ENCODE peak calls at places on chromosomes 12 and 14, in six cellular contexts. One of them, this sample, is unnamed.
A peak's percentile ranks its signal among the peaks of the same experiment; 100 is the strongest.

GRCh38 chr14:55780156-55780946 is 200.3 kb downstream of the KTN1 start:
- DNase-seq in A549: no peak
- DNase-seq in heart left ventricle: peak; percentile 62
- DNase-seq in mesendoderm: no peak
- DNase-seq in lung: peak; percentile 63
- DNase-seq in right lobe of liver: no peak
- DNase-seq in this sample: peak; percentile 83

GRCh38 chr12:77382096-77382742 is 316.9 kb upstream of the E2F7 start:
- DNase-seq in heart left ventricle: no peak
- DNase-seq in lung: no peak
- DNase-seq in mesendoderm: peak; percentile 20
- DNase-seq in right lobe of liver: no peak
- DNase-seq in A549: no peak
- DNase-seq in this sample: no peak

GRCh38 chr12:26642361-26642760 is 190.6 kb downstream of the ITPR2 start:
- DNase-seq in heart left ventricle: no peak
- DNase-seq in A549: no peak
- DNase-seq in mesendoderm: no peak
- DNase-seq in lung: no peak
- DNase-seq in right lobe of liver: no peak
- DNase-seq in this sample: no peak

GRCh38 chr12:12943589-12944260 is 8.2 kb downstream of the GPRC5D start:
- DNase-seq in heart left ventricle: no peak
- DNase-seq in right lobe of liver: no peak
- DNase-seq in lung: no peak
- DNase-seq in A549: no peak
- DNase-seq in mesendoderm: no peak
- DNase-seq in this sample: peak; percentile 34

GRCh38 chr12:114316076-114316475 is 89.9 kb downstream of the TBX5 start:
- DNase-seq in lung: no peak
- DNase-seq in right lobe of liver: no peak
- DNase-seq in A549: no peak
- DNase-seq in heart left ventricle: peak; percentile 50
- DNase-seq in mesendoderm: peak; percentile 33
- DNase-seq in this sample: no peak

GRCh38 chr12:113066806-113067400 is 10.4 kb downstream of the DTX1 start:
- DNase-seq in mesendoderm: no peak
- DNase-seq in right lobe of liver: peak; percentile 83
- DNase-seq in heart left ventricle: no peak
- DNase-seq in lung: no peak
- DNase-seq in A549: no peak
- DNase-seq in this sample: no peak

GRCh38 chr14:70188608-70189540 is at the start of gene SLC8A3:
- DNase-seq in A549: peak; percentile 35
- DNase-seq in heart left ventricle: no peak
- DNase-seq in right lobe of liver: no peak
- DNase-seq in mesendoderm: peak; percentile 59
- DNase-seq in lung: no peak
- DNase-seq in this sample: no peak

GRCh38 chr12:62843714-62844113 is 91.2 kb downstream of the PPM1H start:
- DNase-seq in mesendoderm: peak; percentile 57
- DNase-seq in right lobe of liver: no peak
- DNase-seq in A549: no peak
- DNase-seq in lung: no peak
- DNase-seq in heart left ventricle: no peak
- DNase-seq in this sample: no peak

GRCh38 chr12:105507311-105508035 is 177.0 kb downstream of the C12orf75 start:
- DNase-seq in heart left ventricle: no peak
- DNase-seq in mesendoderm: no peak
- DNase-seq in lung: no peak
- DNase-seq in A549: no peak
- DNase-seq in right lobe of liver: no peak
- DNase-seq in this sample: no peak

GRCh38 chr12:15336772-15337553 is 14.7 kb downstream of the PTPRO start:
- DNase-seq in lung: no peak
- DNase-seq in A549: no peak
- DNase-seq in right lobe of liver: no peak
- DNase-seq in mesendoderm: no peak
- DNase-seq in heart left ventricle: no peak
- DNase-seq in this sample: no peak

GRCh38 chr14:90721619-90722305 is 94.5 kb downstream of the TTC7B start:
- DNase-seq in A549: no peak
- DNase-seq in lung: no peak
- DNase-seq in right lobe of liver: peak; percentile 24
- DNase-seq in mesendoderm: no peak
- DNase-seq in heart left ventricle: no peak
- DNase-seq in this sample: no peak

GRCh38 chr12:99911076-99911475 is 73.7 kb downstream of the ANKS1B start:
- DNase-seq in A549: peak; percentile 50
- DNase-seq in right lobe of liver: no peak
- DNase-seq in heart left ventricle: no peak
- DNase-seq in lung: peak; percentile 45
- DNase-seq in mesendoderm: peak; percentile 35
- DNase-seq in this sample: peak; percentile 65

GRCh38 chr14:103543721-103544626 is 15.0 kb downstream of the TRMT61A start:
- DNase-seq in heart left ventricle: no peak
- DNase-seq in right lobe of liver: peak; percentile 67
- DNase-seq in mesendoderm: no peak
- DNase-seq in A549: no peak
- DNase-seq in lung: no peak
- DNase-seq in this sample: no peak

DNA sequence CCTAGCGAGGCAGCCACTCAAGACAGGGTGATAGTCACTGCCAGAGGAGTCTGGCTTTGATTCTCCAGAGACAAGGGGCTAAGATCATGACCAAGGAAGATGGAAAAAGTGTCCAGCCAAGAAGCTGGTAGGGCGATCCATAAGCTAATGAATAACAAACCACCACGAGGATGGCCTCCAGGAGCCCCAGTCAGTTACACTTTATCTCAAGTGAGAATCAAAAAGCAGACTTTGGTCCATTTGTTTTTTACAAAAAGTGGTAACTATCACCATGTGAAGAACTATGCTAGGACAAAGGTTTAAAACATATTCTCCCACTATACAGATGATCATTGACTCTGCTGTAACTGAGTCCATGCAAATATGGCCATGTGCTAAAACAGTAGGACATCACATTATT is 13.9 kb downstream of the SETD3 start:
- DNase-seq in heart left ventricle: no peak
- DNase-seq in A549: no peak
- DNase-seq in right lobe of liver: no peak
- DNase-seq in lung: no peak
- DNase-seq in mesendoderm: no peak
- DNase-seq in this sample: no peak
- H3K27ac ChIP-seq in heart left ventricle: no peak overlapping the region
- H3K27ac ChIP-seq in A549: no peak overlapping the region
- H3K27ac ChIP-seq in right lobe of liver: no peak overlapping the region
- H3K27ac ChIP-seq in lung: no peak overlapping the region
- H3K27ac ChIP-seq in mesendoderm: no peak overlapping the region
- H3K27ac ChIP-seq in this sample: no peak overlapping the region

DNA sequence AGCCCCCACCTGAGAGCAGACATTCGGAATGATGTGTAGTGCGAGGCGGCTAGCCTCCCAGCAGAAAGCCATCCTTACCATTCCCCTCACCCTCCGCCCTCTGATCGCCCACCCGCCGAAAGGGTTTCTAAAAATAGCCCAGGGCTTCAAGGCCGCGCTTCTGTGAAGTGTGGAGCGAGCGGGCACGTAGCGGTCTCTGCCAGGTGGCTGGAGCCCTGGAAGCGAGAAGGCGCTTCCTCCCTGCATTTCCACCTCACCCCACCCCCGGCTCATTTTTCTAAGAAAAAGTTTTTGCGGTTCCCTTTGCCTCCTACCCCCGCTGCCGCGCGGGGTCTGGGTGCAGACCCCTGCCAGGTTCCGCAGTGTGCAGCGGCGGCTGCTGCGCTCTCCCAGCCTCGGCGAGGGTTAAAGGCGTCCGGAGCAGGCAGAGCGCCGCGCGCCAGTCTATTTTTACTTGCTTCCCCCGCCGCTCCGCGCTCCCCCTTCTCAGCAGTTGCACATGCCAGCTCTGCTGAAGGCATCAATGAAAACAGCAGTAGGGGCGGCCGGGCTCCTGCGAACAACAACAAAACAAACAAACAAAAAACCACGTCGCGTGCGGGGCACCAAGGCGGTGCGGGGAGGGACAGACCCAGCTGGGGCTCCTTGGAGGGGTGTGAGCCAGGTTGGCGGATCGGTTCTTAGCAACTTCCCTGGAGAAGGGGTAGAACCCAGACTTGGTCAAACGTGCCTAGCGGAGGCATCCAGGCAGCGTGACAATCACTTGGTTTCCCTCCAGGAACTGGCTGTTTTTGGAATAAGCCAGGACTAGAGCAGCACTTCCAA is 2.4 kb downstream of the PRMT8 start:
- DNase-seq in A549: no peak
- DNase-seq in mesendoderm: no peak
- DNase-seq in heart left ventricle: peak; percentile 64
- DNase-seq in right lobe of liver: no peak
- DNase-seq in lung: no peak
- DNase-seq in this sample: no peak
- H3K4me3 ChIP-seq in A549: no peak overlapping the region
- H3K4me3 ChIP-seq in mesendoderm: no peak overlapping the region
- H3K4me3 ChIP-seq in heart left ventricle: peak overlapping the region; percentile 30
- H3K4me3 ChIP-seq in right lobe of liver: no peak overlapping the region
- H3K4me3 ChIP-seq in lung: no peak overlapping the region
- H3K4me3 ChIP-seq in this sample: peak overlapping the region; percentile 50

GRCh38 chr12:11711675-11712327 is 62.3 kb downstream of the ETV6 start:
- DNase-seq in heart left ventricle: no peak
- DNase-seq in right lobe of liver: no peak
- DNase-seq in mesendoderm: no peak
- DNase-seq in A549: no peak
- DNase-seq in lung: no peak
- DNase-seq in this sample: no peak
- H3K27ac ChIP-seq in heart left ventricle: no peak overlapping the region
- H3K27ac ChIP-seq in right lobe of liver: no peak overlapping the region
- H3K27ac ChIP-seq in mesendoderm: no peak overlapping the region
- H3K27ac ChIP-seq in A549: no peak overlapping the region
- H3K27ac ChIP-seq in lung: no peak overlapping the region
- H3K27ac ChIP-seq in this sample: no peak overlapping the region

GRCh38 chr12:79673334-79673733 is 17.4 kb downstream of the PAWR start:
- DNase-seq in right lobe of liver: no peak
- DNase-seq in A549: no peak
- DNase-seq in heart left ventricle: no peak
- DNase-seq in lung: no peak
- DNase-seq in mesendoderm: peak; percentile 50
- DNase-seq in this sample: no peak
- H3K4me3 ChIP-seq in right lobe of liver: no peak overlapping the region
- H3K4me3 ChIP-seq in A549: no peak overlapping the region
- H3K4me3 ChIP-seq in heart left ventricle: no peak overlapping the region
- H3K4me3 ChIP-seq in lung: no peak overlapping the region
- H3K4me3 ChIP-seq in mesendoderm: no peak overlapping the region
- H3K4me3 ChIP-seq in this sample: no peak overlapping the region

GRCh38 chr12:54936736-54937135 is 47.8 kb downstream of the TESPA1 start:
- DNase-seq in right lobe of liver: no peak
- DNase-seq in heart left ventricle: no peak
- DNase-seq in mesendoderm: no peak
- DNase-seq in A549: no peak
- DNase-seq in lung: no peak
- DNase-seq in this sample: no peak
- H3K27ac ChIP-seq in right lobe of liver: no peak overlapping the region
- H3K27ac ChIP-seq in heart left ventricle: no peak overlapping the region
- H3K27ac ChIP-seq in mesendoderm: no peak overlapping the region
- H3K27ac ChIP-seq in A549: peak overlapping the region; percentile 59
- H3K27ac ChIP-seq in lung: no peak overlapping the region
- H3K27ac ChIP-seq in this sample: no peak overlapping the region

GRCh38 chr12:50221228-50222008 is 54.2 kb upstream of the CERS5 start:
- DNase-seq in A549: no peak
- DNase-seq in heart left ventricle: no peak
- DNase-seq in mesendoderm: peak; percentile 66
- DNase-seq in lung: no peak
- DNase-seq in right lobe of liver: no peak
- DNase-seq in this sample: no peak

GRCh38 chr12:50219544-50219943 is 52.4 kb upstream of the CERS5 start:
- DNase-seq in A549: no peak
- DNase-seq in lung: no peak
- DNase-seq in heart left ventricle: no peak
- DNase-seq in right lobe of liver: no peak
- DNase-seq in mesendoderm: no peak
- DNase-seq in this sample: no peak

GRCh38 chr12:50218386-50218785 is 51.2 kb upstream of the CERS5 start:
- DNase-seq in mesendoderm: peak; percentile 68
- DNase-seq in A549: no peak
- DNase-seq in right lobe of liver: no peak
- DNase-seq in lung: no peak
- DNase-seq in heart left ventricle: no peak
- DNase-seq in this sample: no peak

GRCh38 chr12:50222275-50222783 is 55.2 kb upstream of the CERS5 start:
- DNase-seq in lung: peak; percentile 35
- DNase-seq in right lobe of liver: no peak
- DNase-seq in mesendoderm: peak; percentile 94
- DNase-seq in A549: no peak
- DNase-seq in heart left ventricle: peak; percentile 45
- DNase-seq in this sample: peak; percentile 79

DNA sequence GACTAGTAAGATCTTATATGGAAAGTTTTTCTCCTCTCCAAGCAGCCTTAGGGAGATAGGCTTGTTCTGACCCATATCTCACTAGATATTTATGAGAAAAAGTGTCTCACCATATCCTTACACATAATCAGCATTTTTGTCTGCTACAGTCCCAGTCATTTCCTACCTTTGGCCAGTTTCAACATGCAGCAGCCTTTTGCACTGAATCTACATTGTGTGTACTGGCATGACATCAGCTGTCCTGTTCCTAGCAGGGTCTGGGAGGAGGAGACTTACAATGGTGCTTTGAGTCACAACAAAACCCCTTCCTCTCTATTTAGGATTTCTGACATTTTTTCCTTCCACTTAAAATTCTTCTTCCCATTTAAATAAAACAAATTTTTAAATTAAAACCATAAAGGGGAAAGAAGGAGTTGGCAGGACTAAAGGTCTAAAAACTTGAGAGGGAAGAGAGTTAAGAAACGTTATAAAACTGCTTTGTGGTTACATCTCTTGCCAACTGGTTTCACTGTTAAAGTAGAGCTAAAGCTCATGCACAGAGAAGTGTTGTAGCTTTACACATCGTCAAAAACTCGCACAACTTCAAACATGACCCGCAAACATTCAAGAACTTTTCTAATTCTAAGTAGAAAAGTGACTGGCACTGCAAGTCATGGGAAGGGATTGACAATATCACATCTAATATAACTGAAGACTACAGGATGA is 53.3 kb upstream of the CERS5 start:
- DNase-seq in lung: no peak
- DNase-seq in mesendoderm: peak; percentile 47
- DNase-seq in heart left ventricle: no peak
- DNase-seq in right lobe of liver: no peak
- DNase-seq in A549: no peak
- DNase-seq in this sample: no peak
- H3K4me3 ChIP-seq in lung: no peak overlapping the region
- H3K4me3 ChIP-seq in mesendoderm: peak overlapping the region; percentile 6
- H3K4me3 ChIP-seq in heart left ventricle: peak overlapping the region; percentile 35
- H3K4me3 ChIP-seq in right lobe of liver: peak overlapping the region; percentile 22
- H3K4me3 ChIP-seq in A549: peak overlapping the region; percentile 6
- H3K4me3 ChIP-seq in this sample: peak overlapping the region; percentile 39

GRCh38 chr14:61642246-61642982 is 52.9 kb upstream of the HIF1A start:
- DNase-seq in lung: no peak
- DNase-seq in mesendoderm: no peak
- DNase-seq in A549: no peak
- DNase-seq in heart left ventricle: no peak
- DNase-seq in right lobe of liver: no peak
- DNase-seq in this sample: no peak
- H3K27ac ChIP-seq in lung: no peak overlapping the region
- H3K27ac ChIP-seq in mesendoderm: no peak overlapping the region
- H3K27ac ChIP-seq in A549: peak overlapping the region; percentile 48
- H3K27ac ChIP-seq in heart left ventricle: no peak overlapping the region
- H3K27ac ChIP-seq in right lobe of liver: no peak overlapping the region
- H3K27ac ChIP-seq in this sample: no peak overlapping the region